ENCODE peak calls at places on chromosomes 16 and 17, in ten cellular contexts. O is NCI-H69, D is B cell, G is HS-5, Q is EH, U is AG04450, X is HCEC 1CT, C is nephron progenitor cell, W is AG10803, M is NCI-H748 treated with DMSO at 0.1 percent for 48 hours. P is an unnamed sample.

GRCh38 chr16:25692734-25693508 is 1.2 kb downstream of the HS3ST4 start:
- DNase-seq in U (no peak), X (no peak), Q (no peak), D (peak), O (peak), M (no peak), C (peak), G (no peak), W (no peak), P (no peak)

GRCh38 chr16:30605148-30605547 is 5.0 kb downstream of the ZNF689 start:
- DNase-seq in C (no peak), W (no peak), O (no peak), Q (no peak), U (no peak), M (no peak), D (no peak), G (no peak), X (no peak), P (no peak)

GRCh38 chr16:5078626-5079025 is 7.0 kb downstream of the ALG1 start:
- DNase-seq in M (no peak), X (no peak), Q (no peak), C (no peak), O (no peak), W (no peak), U (no peak), G (no peak), D (no peak), P (no peak)

GRCh38 chr16:27945233-27945975 is 118.1 kb downstream of the GSG1L start:
- DNase-seq in Q (no peak), C (no peak), X (no peak), D (no peak), U (no peak), M (no peak), O (peak), G (no peak), W (no peak), P (no peak)

GRCh38 chr17:58399974-58400373 is 17.4 kb downstream of the RNF43 start:
- DNase-seq in M (no peak), U (no peak), D (no peak), W (no peak), Q (no peak), G (no peak), O (no peak), C (no peak), X (no peak), P (no peak)

GRCh38 chr17:8056232-8056975 is 17.5 kb downstream of the ALOX15B start:
- DNase-seq in U (peak), W (peak), O (no peak), M (no peak), C (no peak), Q (peak), D (no peak), G (no peak), X (peak), P (peak)

GRCh38 chr17:7929158-7930029 is at the start of gene KCNAB3:
- DNase-seq in C (peak), D (peak), M (no peak), G (no peak), W (peak), O (peak), U (no peak), X (peak), Q (peak), P (peak)

GRCh38 chr17:28404812-28405570 is 1.0 kb downstream of the SLC46A1 start:
- DNase-seq in G (no peak), M (no peak), U (no peak), C (peak), X (no peak), O (peak), Q (no peak), D (no peak), W (no peak), P (no peak)

GRCh38 chr17:77505460-77505769 is 364.6 kb downstream of the SEC14L1 start:
- DNase-seq in W (no peak), D (no peak), G (no peak), C (no peak), M (no peak), O (no peak), X (no peak), U (no peak), Q (no peak), P (no peak)

GRCh38 chr17:64420143-64420670 is 28.7 kb upstream of the MILR1 start:
- DNase-seq in W (peak), O (peak), X (peak), M (peak), C (peak), G (peak), U (peak), D (peak), Q (peak), P (peak)

GRCh38 chr17:31531336-31532160 is 140.1 kb downstream of the RAB11FIP4 start:
- DNase-seq in D (no peak), Q (no peak), G (no peak), U (no peak), C (no peak), M (no peak), W (no peak), X (no peak), O (no peak), P (no peak)

GRCh38 chr17:19014628-19015215 is 10.2 kb upstream of the FAM83G start:
- DNase-seq in Q (no peak), G (no peak), C (no peak), M (no peak), X (no peak), W (no peak), U (no peak), D (no peak), O (no peak), P (no peak)

GRCh38 chr17:52024296-52024870 is 134.1 kb downstream of the CA10 start:
- DNase-seq in D (no peak), O (peak), C (no peak), Q (peak), X (no peak), W (peak), G (no peak), M (no peak), U (no peak), P (no peak)

GRCh38 chr17:68314916-68315535 is 23.7 kb downstream of the ARSG start:
- DNase-seq in D (no peak), M (no peak), O (no peak), W (no peak), U (no peak), X (no peak), G (no peak), Q (no peak), C (no peak), P (peak)

GRCh38 chr17:68763551-68763950 is 162.4 kb upstream of the FAM20A start:
- DNase-seq in Q (peak), M (no peak), D (no peak), U (no peak), G (no peak), W (peak), O (no peak), X (peak), C (no peak), P (no peak)

GRCh38 chr17:81037026-81037782 is 2.3 kb downstream of the BAIAP2 start:
- DNase-seq in W (no peak), M (no peak), U (no peak), D (no peak), X (no peak), C (no peak), Q (no peak), O (no peak), G (no peak), P (no peak)

GRCh38 chr17:50292465-50292864 is 18.2 kb downstream of the TMEM92 start:
- DNase-seq in M (no peak), Q (peak), G (no peak), O (no peak), X (no peak), D (no peak), C (no peak), U (no peak), W (peak), P (no peak)

GRCh38 chr16:1194665-1195392 is 30.2 kb downstream of the TPSG1 start:
- DNase-seq in D (peak), G (no peak), M (no peak), X (no peak), U (no peak), W (no peak), O (peak), C (peak), Q (peak), P (no peak)

GRCh38 chr16:67930678-67931211 is 917 bp downstream of the CTRL start:
- DNase-seq in O (no peak), C (no peak), M (no peak), Q (no peak), D (no peak), X (no peak), G (no peak), U (no peak), W (no peak), P (no peak)

GRCh38 chr17:22704674-22705073 is 1012.4 kb downstream of the KCNJ18 start:
- DNase-seq in O (no peak), U (no peak), W (no peak), G (no peak), D (no peak), X (no peak), C (no peak), M (no peak), Q (no peak), P (no peak)

GRCh38 chr16:17350212-17350611 is 120.5 kb downstream of the XYLT1 start:
- DNase-seq in Q (peak), X (peak), W (peak), C (no peak), D (no peak), O (no peak), M (no peak), G (no peak), U (no peak), P (no peak)

GRCh38 chr16:89096768-89097527 is 3.3 kb downstream of the ACSF3 start:
- DNase-seq in O (no peak), G (no peak), W (no peak), D (no peak), U (no peak), C (no peak), X (no peak), Q (no peak), M (no peak), P (no peak)